ENCODE peak calls at places on chromosomes 12 and 14, in eight cellular contexts. X is endodermal cell, V is mammary epithelial cell, G is IMR-90, I is tibial nerve, P is ovary, R is lower lobe of right lung, O is uterus. U is an unnamed sample. For H3K27me3, the result is how much of the 10 kb centered on the place peaks cover.

GRCh38 chr14:50331596-50331995 is 19.5 kb downstream of the DMAC2L start:
- DNase-seq in X (no peak), V (no peak), G (no peak), I (no peak), P (no peak), R (no peak), O (no peak), U (no peak)

GRCh38 chr12:124759841-124760508 is 103.7 kb downstream of the SCARB1 start:
- DNase-seq in X (no peak), V (no peak), G (no peak), I (no peak), P (no peak), R (peak), O (no peak), U (no peak)

GRCh38 chr12:6323340-6323994 is 13.0 kb downstream of the PLEKHG6 start:
- DNase-seq in X (peak), V (peak), G (peak), I (no peak), P (no peak), R (no peak), O (peak), U (peak)

GRCh38 chr12:24952389-24952788 is 3.5 kb upstream of the BCAT1 start:
- DNase-seq in X (no peak), V (no peak), G (no peak), I (no peak), P (no peak), R (no peak), O (no peak), U (no peak)

GRCh38 chr12:30126944-30127343 is 343.2 kb upstream of the TMTC1 start:
- DNase-seq in X (no peak), V (peak), G (no peak), I (no peak), P (no peak), R (no peak), O (no peak), U (no peak)

GRCh38 chr12:51721281-51721940 is 127.1 kb downstream of the FIGNL2 start:
- DNase-seq in X (peak), V (no peak), G (peak), I (peak), P (peak), R (peak), O (peak), U (peak)

GRCh38 chr12:14167005-14167628 is 185.7 kb upstream of the GRIN2B start:
- DNase-seq in X (peak), V (peak), G (peak), I (peak), P (no peak), R (no peak), O (peak), U (peak)

GRCh38 chr14:106201376-106201775 is 675.0 kb downstream of the TMEM121 start:
- DNase-seq in X (no peak), V (no peak), G (no peak), I (no peak), P (no peak), R (no peak), O (no peak), U (no peak)

GRCh38 chr12:66636771-66637170 is 42.1 kb downstream of the GRIP1 start:
- DNase-seq in X (no peak), V (no peak), G (no peak), I (no peak), P (no peak), R (no peak), O (peak), U (no peak)

GRCh38 chr14:68359862-68360552 is 432.9 kb downstream of the ZFP36L1 start:
- DNase-seq in X (no peak), V (no peak), G (no peak), I (peak), P (peak), R (peak), O (peak), U (no peak)

GRCh38 chr12:45745861-45746277 is 16.4 kb downstream of the ARID2 start:
- DNase-seq in X (no peak), V (peak), G (peak), I (no peak), P (no peak), R (no peak), O (no peak), U (peak)

GRCh38 chr12:89873745-89874144 is 165.1 kb upstream of the ATP2B1 start:
- DNase-seq in X (no peak), V (no peak), G (peak), I (no peak), P (no peak), R (no peak), O (no peak), U (no peak)

GRCh38 chr12:25436206-25436912 is 116.7 kb downstream of the LMNTD1 start:
- DNase-seq in X (peak), V (peak), G (peak), I (peak), P (peak), R (no peak), O (no peak), U (peak)

GRCh38 chr14:103872492-103873113 is 25.2 kb upstream of the PPP1R13B start:
- DNase-seq in X (peak), V (no peak), G (no peak), I (no peak), P (no peak), R (no peak), O (no peak), U (no peak)

GRCh38 chr14:22892488-22892887 is 9.5 kb downstream of the REM2 start:
- DNase-seq in X (peak), V (no peak), G (no peak), I (no peak), P (no peak), R (no peak), O (no peak), U (no peak)

GRCh38 chr12:630656-631632 is 32.3 kb downstream of the NINJ2 start:
- DNase-seq in X (peak), V (no peak), G (no peak), I (no peak), P (no peak), R (peak), O (peak), U (peak)

GRCh38 chr12:11836282-11836963 is 186.9 kb downstream of the ETV6 start:
- DNase-seq in X (peak), V (no peak), G (no peak), I (no peak), P (no peak), R (peak), O (no peak), U (no peak)

GRCh38 chr14:68144051-68144681 is 324.6 kb downstream of the RAD51B start:
- DNase-seq in X (no peak), V (peak), G (peak), I (peak), P (no peak), R (no peak), O (peak), U (no peak)

GRCh38 chr14:53147208-53147607 is 5.9 kb downstream of the DDHD1 start:
- DNase-seq in X (no peak), V (no peak), G (no peak), I (no peak), P (no peak), R (no peak), O (no peak), U (no peak)

GRCh38 chr12:125549836-125550235 is 484.6 kb downstream of the AACS start:
- DNase-seq in X (peak), V (no peak), G (no peak), I (no peak), P (no peak), R (no peak), O (no peak), U (no peak)

GRCh38 chr12:8828514-8829127 is 6.2 kb downstream of the A2ML1 start:
- DNase-seq in X (peak), V (peak), G (no peak), I (no peak), P (no peak), R (no peak), O (no peak), U (no peak)

GRCh38 chr12:101727098-101727497 is 12.2 kb downstream of the SYCP3 start:
- DNase-seq in X (no peak), V (no peak), G (peak), I (no peak), P (no peak), R (no peak), O (no peak), U (no peak)

GRCh38 chr12:1810201-1810930 is 10.0 kb upstream of the LRTM2 start:
- DNase-seq in X (no peak), V (peak), G (peak), I (no peak), P (no peak), R (peak), O (no peak), U (no peak)

GRCh38 chr14:103031956-103032355 is 25.4 kb downstream of the CDC42BPB start:
- DNase-seq in X (peak), V (no peak), G (no peak), I (no peak), P (no peak), R (no peak), O (no peak), U (no peak)

GRCh38 chr14:73829526-73830431 is 21.9 kb upstream of the PTGR2 start:
- DNase-seq in X (no peak), V (peak), G (peak), I (peak), P (no peak), R (no peak), O (no peak), U (no peak)

GRCh38 chr12:113030875-113031525 is 25.5 kb upstream of the DTX1 start:
- DNase-seq in X (peak), V (peak), G (peak), I (peak), P (peak), R (no peak), O (no peak), U (peak)

GRCh38 chr12:123120452-123121166 is 30.3 kb downstream of the PITPNM2 start:
- DNase-seq in X (peak), V (no peak), G (no peak), I (no peak), P (peak), R (no peak), O (no peak), U (no peak)

GRCh38 chr12:130835436-130835835 is 3.6 kb downstream of the STX2 start:
- DNase-seq in X (peak), V (no peak), G (no peak), I (no peak), P (no peak), R (no peak), O (no peak), U (no peak)

GRCh38 chr12:109888179-109889020 is 8.1 kb upstream of the GLTP start:
- DNase-seq in X (no peak), V (peak), G (peak), I (peak), P (no peak), R (no peak), O (no peak), U (peak)

GRCh38 chr12:106359620-106360399 is 2.3 kb downstream of the POLR3B start:
- DNase-seq in X (no peak), V (no peak), G (no peak), I (no peak), P (no peak), R (no peak), O (no peak), U (no peak)

GRCh38 chr12:122028601-122029560 is 7.2 kb downstream of the BCL7A start:
- DNase-seq in X (no peak), V (peak), G (no peak), I (no peak), P (no peak), R (no peak), O (no peak), U (peak)

GRCh38 chr14:61478971-61479473 is 157.6 kb downstream of the PRKCH start:
- DNase-seq in X (no peak), V (no peak), G (no peak), I (no peak), P (no peak), R (no peak), O (no peak), U (no peak)

GRCh38 chr12:76272292-76272691 is 75.9 kb downstream of the BBS10 start:
- DNase-seq in X (no peak), V (no peak), G (no peak), I (no peak), P (no peak), R (no peak), O (no peak), U (no peak)

GRCh38 chr14:45426685-45427282 is 173.8 kb upstream of the MIS18BP1 start:
- DNase-seq in X (peak), V (peak), G (peak), I (no peak), P (no peak), R (no peak), O (no peak), U (no peak)

GRCh38 chr12:26614217-26614616 is 218.8 kb downstream of the ITPR2 start:
- DNase-seq in X (peak), V (no peak), G (peak), I (no peak), P (peak), R (no peak), O (peak), U (no peak)

GRCh38 chr12:113664224-113664681 is 192.6 kb upstream of the LHX5 start:
- DNase-seq in X (no peak), V (no peak), G (no peak), I (no peak), P (no peak), R (no peak), O (no peak), U (no peak)

GRCh38 chr14:24241829-24242443 is 487 bp downstream of the TINF2 start:
- DNase-seq in X (peak), V (peak), G (peak), I (peak), P (peak), R (peak), O (peak), U (peak)

DNA sequence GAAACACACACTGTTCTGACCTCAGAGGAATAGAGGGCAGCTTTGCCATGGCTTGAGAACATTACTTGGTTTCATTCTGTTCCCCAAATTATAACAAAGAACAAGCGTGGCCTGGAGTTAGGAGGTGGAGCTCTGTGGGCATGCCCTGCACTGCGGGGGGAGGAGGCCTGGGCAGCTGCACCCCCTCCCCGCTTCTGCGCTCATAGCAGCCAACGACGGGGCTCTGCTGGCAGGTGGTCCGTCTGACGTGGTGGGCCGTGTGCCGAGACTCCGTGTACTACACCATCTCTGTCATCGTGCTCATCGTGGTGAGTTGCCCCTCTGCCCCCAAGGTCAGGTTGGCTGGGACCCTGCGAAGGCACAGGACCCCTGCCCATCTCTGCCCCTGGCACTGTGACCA is 70.4 kb upstream of the RIN3 start:
- DNase-seq in X (no peak), V (no peak), G (no peak), I (no peak), P (no peak), R (no peak), O (no peak), U (no peak)
- H3K27ac ChIP-seq in X (no peak), V (no peak), G (no peak), I (peak), P (no peak), R (no peak), O (no peak), U (no peak)

DNA sequence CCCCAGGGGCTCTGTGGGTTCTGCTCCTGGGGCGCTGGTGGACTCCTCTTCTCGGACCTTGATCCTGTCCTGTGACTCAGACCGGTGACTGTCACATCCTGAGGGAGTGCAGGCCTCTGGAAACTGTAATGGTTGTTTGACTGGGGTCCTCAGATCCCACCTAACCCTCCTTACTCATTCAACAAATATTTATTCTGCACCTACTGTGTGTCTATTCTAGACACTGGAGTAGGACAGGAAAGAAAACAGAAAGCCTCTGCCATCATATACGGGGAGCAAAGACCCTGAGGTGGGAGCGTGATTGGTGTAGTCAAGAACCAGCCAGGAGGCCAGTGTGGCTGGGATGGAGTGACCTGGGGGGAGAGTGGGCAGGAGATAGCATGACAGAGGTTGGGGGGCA is 47.6 kb downstream of the ESRRB start:
- DNase-seq in X (peak), V (no peak), G (no peak), I (no peak), P (no peak), R (no peak), O (no peak), U (no peak)
- H3K27me3 ChIP-seq in X (under half), V (under half), G (under half), I (under half), P (under half), R (under half), O (under half), U (under half)

GRCh38 chr14:51638071-51638944 is 13.4 kb upstream of the FRMD6 start:
- DNase-seq in X (peak), V (no peak), G (no peak), I (peak), P (no peak), R (no peak), O (no peak), U (no peak)

GRCh38 chr14:51636109-51636508 is 15.6 kb upstream of the FRMD6 start:
- DNase-seq in X (no peak), V (no peak), G (no peak), I (no peak), P (no peak), R (no peak), O (no peak), U (no peak)

GRCh38 chr14:51644215-51644969 is 7.3 kb upstream of the FRMD6 start:
- DNase-seq in X (no peak), V (peak), G (peak), I (no peak), P (no peak), R (no peak), O (no peak), U (no peak)

GRCh38 chr14:51643137-51643536 is 8.6 kb upstream of the FRMD6 start:
- DNase-seq in X (no peak), V (peak), G (peak), I (no peak), P (no peak), R (no peak), O (no peak), U (no peak)

GRCh38 chr14:51639668-51640316 is 11.9 kb upstream of the FRMD6 start:
- DNase-seq in X (no peak), V (no peak), G (no peak), I (no peak), P (no peak), R (no peak), O (no peak), U (no peak)
- H3K27ac ChIP-seq in X (no peak), V (no peak), G (no peak), I (no peak), P (no peak), R (no peak), O (no peak), U (no peak)

GRCh38 chr14:40599726-40600125 is 1007.0 kb upstream of the LRFN5 start:
- DNase-seq in X (no peak), V (no peak), G (no peak), I (no peak), P (no peak), R (no peak), O (no peak), U (no peak)
- H3K27me3 ChIP-seq in X (under half), V (under half), G (under half), I (under half), P (under half), R (under half), O (under half), U (under half)

GRCh38 chr12:92021665-92022033 is 124.0 kb downstream of the BTG1 start:
- DNase-seq in X (peak), V (no peak), G (no peak), I (no peak), P (no peak), R (no peak), O (no peak), U (no peak)

GRCh38 chr12:92022093-92022492 is 123.6 kb downstream of the BTG1 start:
- DNase-seq in X (no peak), V (no peak), G (no peak), I (no peak), P (no peak), R (no peak), O (no peak), U (no peak)

GRCh38 chr12:92020983-92021664 is 124.5 kb downstream of the BTG1 start:
- DNase-seq in X (no peak), V (no peak), G (peak), I (no peak), P (no peak), R (no peak), O (no peak), U (no peak)

GRCh38 chr12:92025462-92026207 is 120.0 kb downstream of the BTG1 start:
- DNase-seq in X (no peak), V (no peak), G (no peak), I (no peak), P (no peak), R (no peak), O (no peak), U (no peak)

DNA sequence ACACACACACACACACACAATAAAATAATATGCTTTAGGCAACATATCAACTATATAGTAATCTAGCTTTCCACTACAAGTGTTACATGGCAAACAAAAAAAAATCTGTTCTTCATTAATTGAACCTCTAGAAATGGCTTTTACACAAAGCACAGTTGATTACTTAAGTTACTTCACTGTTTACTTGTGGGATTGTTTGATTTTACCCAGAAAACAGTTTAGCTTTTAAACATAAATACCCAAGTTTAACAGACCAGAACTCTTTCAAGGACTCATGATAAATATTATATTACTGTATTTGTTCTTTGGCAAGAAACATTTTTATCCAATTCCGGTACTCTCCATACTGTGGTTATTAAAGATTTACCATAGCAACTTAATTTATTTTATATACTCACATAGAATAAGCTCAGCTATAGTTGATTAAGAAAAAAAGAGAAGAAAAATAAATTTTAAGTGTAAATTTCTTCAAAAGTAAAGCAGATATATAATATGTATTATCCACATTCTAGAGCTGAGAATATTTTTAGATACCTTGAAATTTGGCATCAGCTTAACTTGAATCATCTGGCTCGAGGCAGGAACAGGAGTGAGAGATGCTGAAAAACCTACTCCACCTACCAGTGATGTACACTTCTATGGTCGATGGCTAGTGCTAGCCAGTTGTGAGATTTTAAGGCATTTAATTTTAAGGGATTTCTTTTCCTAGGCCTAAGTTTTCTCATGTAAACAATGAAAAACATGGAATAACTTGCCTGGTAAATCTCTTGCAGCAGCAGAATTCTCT is 126.0 kb downstream of the BTG1 start:
- DNase-seq in X (no peak), V (no peak), G (no peak), I (no peak), P (no peak), R (no peak), O (no peak), U (no peak)
- H3K27ac ChIP-seq in X (no peak), V (no peak), G (no peak), I (no peak), P (no peak), R (no peak), O (no peak), U (no peak)

U was measured in CD8-positive, alpha-beta memory T cell.